ENCODE peak calls at places on chromosomes 16 and 17, in four cellular contexts. B is thyroid gland, E is neural progenitor cell, Y is AG04450. R is an unnamed sample.

GRCh38 chr16:87447323-87447722 is 45.5 kb downstream of the ZCCHC14 start:
- DNase-seq in B (no peak), E (no peak), Y (peak; percentile 92), R (no peak)

GRCh38 chr16:22262460-22262859 is 34.7 kb upstream of the POLR3E start:
- DNase-seq in B (no peak), E (no peak), Y (no peak), R (no peak)

GRCh38 chr17:61405047-61405685 is 5.5 kb downstream of the TBX2 start:
- DNase-seq in B (no peak), E (peak; percentile 87), Y (no peak), R (no peak)

GRCh38 chr16:23640669-23640958 is 496 bp downstream of the PALB2 start:
- DNase-seq in B (no peak), E (no peak), Y (no peak), R (no peak)

GRCh38 chr17:30476726-30477082 is 504 bp upstream of the GOSR1 start:
- DNase-seq in B (no peak), E (peak; percentile 31), Y (no peak), R (no peak)

GRCh38 chr17:74061758-74062157 is 141.7 kb upstream of the RPL38 start:
- DNase-seq in B (no peak), E (no peak), Y (no peak), R (no peak)

GRCh38 chr17:8175795-8176196 is 384 bp downstream of the TMEM107 start:
- DNase-seq in B (no peak), E (no peak), Y (no peak), R (no peak)

GRCh38 chr16:11781773-11782172 is 15.3 kb downstream of the ZC3H7A start:
- DNase-seq in B (no peak), E (no peak), Y (no peak), R (no peak)

GRCh38 chr17:31824771-31825360 is 34.2 kb downstream of the COPRS start:
- DNase-seq in B (no peak), E (no peak), Y (no peak), R (peak; percentile 71)

GRCh38 chr17:60248618-60249516 is 99.1 kb downstream of the CA4 start:
- DNase-seq in B (no peak), E (no peak), Y (no peak), R (no peak)

GRCh38 chr17:56678249-56679144 is 85.0 kb downstream of the NOG start:
- DNase-seq in B (peak; percentile 2), E (peak; percentile 57), Y (no peak), R (no peak)

GRCh38 chr17:35731932-35732805 is 730 bp downstream of the RASL10B start:
- DNase-seq in B (no peak), E (peak; percentile 47), Y (no peak), R (no peak)

GRCh38 chr16:80687606-80688005 is 116.8 kb downstream of the CDYL2 start:
- DNase-seq in B (no peak), E (no peak), Y (no peak), R (no peak)

GRCh38 chr17:58756246-58757161 is 850 bp downstream of the PPM1E start:
- DNase-seq in B (peak; percentile 1), E (peak; percentile 61), Y (no peak), R (no peak)

GRCh38 chr16:68236804-68237242 is 896 bp upstream of the ESRP2 start:
- DNase-seq in B (no peak), E (peak; percentile 58), Y (no peak), R (no peak)

GRCh38 chr16:9381908-9382307 is 290.5 kb downstream of the HAPSTR1 start:
- DNase-seq in B (no peak), E (no peak), Y (no peak), R (no peak)

GRCh38 chr17:8887834-8888703 is 20.6 kb upstream of the PIK3R6 start:
- DNase-seq in B (peak; percentile 16), E (peak; percentile 88), Y (no peak), R (no peak)

GRCh38 chr17:80359422-80360110 is 55.4 kb upstream of the ENDOV start:
- DNase-seq in B (no peak), E (no peak), Y (no peak), R (no peak)

GRCh38 chr17:37826497-37827115 is 81.7 kb upstream of the HNF1B start:
- DNase-seq in B (peak; percentile 46), E (no peak), Y (no peak), R (no peak)

DNA sequence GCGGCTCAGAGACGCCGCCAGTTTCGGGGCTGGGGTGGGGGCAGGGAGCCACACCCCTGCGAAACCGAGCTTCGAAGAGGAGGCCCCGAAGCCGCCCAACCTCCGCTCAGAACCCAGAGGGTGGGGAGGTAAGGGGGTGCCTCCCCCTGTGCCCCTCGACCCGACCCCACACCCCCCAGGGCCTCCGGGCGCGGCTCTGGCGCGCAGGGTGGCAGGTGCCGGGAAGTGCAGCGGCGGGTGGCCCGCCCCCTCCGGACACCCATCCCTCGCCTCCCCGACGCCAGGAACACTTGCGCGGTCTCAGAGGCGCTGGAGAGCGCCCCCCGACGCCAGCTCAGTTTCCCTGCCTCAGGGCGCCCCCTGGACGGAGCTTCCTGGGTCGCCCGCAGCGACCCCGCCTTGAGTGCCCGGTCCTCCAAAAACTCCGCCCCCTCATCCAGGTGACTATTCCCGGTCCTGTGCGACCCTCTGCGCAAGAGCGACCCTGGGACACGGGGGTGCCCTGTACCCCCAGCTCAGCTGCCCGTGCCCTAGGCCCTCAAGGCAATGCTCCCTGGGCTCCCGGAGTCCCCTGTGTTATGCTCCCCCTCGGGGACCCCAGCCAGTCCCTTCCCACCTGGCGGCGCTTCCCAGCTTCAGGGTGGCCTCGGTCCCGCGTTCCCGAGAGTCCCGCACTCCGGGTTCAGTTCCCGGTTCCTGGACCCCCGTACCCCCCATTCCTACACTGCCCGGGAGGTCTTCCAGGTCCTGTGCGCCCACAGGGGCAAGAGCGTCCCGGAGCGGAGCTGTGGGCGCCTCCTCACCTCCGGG is 562 bp downstream of the PPL start:
- DNase-seq in B (peak; percentile 76), E (peak; percentile 75), Y (no peak), R (no peak)
- H3K4me3 ChIP-seq in B (peak overlapping the region; percentile 68), E (peak overlapping the region; percentile 74), Y (peak overlapping the region; percentile 61), R (peak overlapping the region; percentile 35)

GRCh38 chr17:28610372-28610771 is 3.6 kb downstream of the RSKR start:
- DNase-seq in B (no peak), E (no peak), Y (no peak), R (no peak)

GRCh38 chr17:28613916-28614315 is at the start of gene RSKR:
- DNase-seq in B (no peak), E (no peak), Y (no peak), R (no peak)

GRCh38 chr17:28612531-28612930 is 1.5 kb downstream of the RSKR start:
- DNase-seq in B (no peak), E (no peak), Y (no peak), R (no peak)

GRCh38 chr17:28615260-28615940 is 1.4 kb upstream of the RSKR start:
- DNase-seq in B (no peak), E (no peak), Y (no peak), R (no peak)

DNA sequence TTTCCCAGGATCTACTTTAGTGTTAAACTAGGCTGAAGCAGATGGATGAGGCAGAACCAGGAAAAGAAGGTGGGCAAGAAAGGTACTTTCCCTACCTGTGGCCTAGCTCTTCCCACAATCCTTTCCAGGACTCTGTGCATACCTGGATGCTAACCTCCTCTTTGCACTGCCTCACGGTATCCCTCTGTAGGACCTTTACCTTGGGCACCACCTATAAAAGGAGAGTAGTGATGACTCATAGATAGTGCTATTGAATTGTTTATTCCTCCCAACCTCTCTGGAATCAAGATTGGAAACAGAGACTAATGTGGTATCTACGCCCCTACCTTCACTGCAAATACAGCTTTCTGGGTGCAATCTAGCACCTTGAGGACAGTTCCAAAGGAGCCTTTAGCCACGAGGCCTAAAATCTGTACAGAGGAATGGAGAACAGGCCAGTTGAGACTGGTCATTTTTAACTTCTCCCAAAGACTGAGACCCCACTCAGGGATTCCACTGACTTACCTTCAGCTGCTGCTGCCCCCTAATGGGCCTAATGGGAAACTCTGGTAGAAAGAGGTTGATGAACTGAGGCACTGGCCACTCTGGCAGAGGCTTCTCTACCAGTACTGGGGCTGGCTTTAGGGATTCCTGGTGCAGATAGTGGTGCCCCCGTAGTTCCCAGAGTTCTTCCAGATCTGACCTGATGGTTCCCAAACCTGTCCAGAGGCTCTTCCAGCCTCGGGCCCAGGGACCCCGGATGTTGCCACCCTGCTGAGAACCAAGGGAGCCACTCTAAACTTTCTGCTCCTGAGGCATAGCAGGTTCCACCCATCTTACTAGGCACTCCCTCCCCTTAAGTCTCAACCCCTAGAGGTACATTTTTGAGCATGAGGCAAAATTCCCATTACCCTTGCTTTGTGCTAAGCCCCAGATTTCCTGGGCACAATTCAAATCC is 781 bp downstream of the RSKR start:
- DNase-seq in B (peak; percentile 49), E (peak; percentile 74), Y (peak; percentile 8), R (no peak)
- TF ChIP-seq CTCF in B (peak; percentile 35), E (peak; percentile 77), Y (peak; percentile 77), R (peak; percentile 75)

GRCh38 chr17:46770439-46770817 is 48.1 kb downstream of the WNT3 start:
- DNase-seq in B (no peak), E (no peak), Y (no peak), R (no peak)
- H3K4me3 ChIP-seq in B (no peak overlapping the region), E (peak overlapping the region; percentile 46), Y (no peak overlapping the region), R (no peak overlapping the region)

GRCh38 chr16:25014500-25015147 is 545 bp downstream of the ARHGAP17 start:
- DNase-seq in B (peak; percentile 48), E (peak; percentile 77), Y (no peak), R (no peak)
- TF ChIP-seq CTCF in B (no peak), E (no peak), Y (no peak), R (no peak)

R was measured in AG09309.